ENCODE peak calls at places on chromosomes 12 and 14, in four cellular contexts. I, D, L and X are unnamed samples.

GRCh38 chr12:64796205-64796845 is 28.1 kb upstream of the TBC1D30 start:
- DNase-seq in I (peak), D (peak), L (peak), X (no peak)

GRCh38 chr12:110373025-110373876 is 30.3 kb downstream of the ANAPC7 start:
- DNase-seq in I (no peak), D (no peak), L (no peak), X (no peak)

GRCh38 chr12:42524716-42525115 is 64.8 kb downstream of the PRICKLE1 start:
- DNase-seq in I (no peak), D (no peak), L (no peak), X (no peak)

GRCh38 chr12:123519151-123520001 is 14.1 kb downstream of the RILPL1 start:
- DNase-seq in I (peak), D (peak), L (no peak), X (no peak)

GRCh38 chr14:101047326-101047725 is 143.8 kb upstream of the RTL1 start:
- DNase-seq in I (peak), D (no peak), L (no peak), X (no peak)

GRCh38 chr12:68483592-68484373 is 126.9 kb upstream of the RAP1B start:
- DNase-seq in I (no peak), D (peak), L (no peak), X (no peak)

GRCh38 chr12:71589478-71589881 is 74.2 kb downstream of the ZFC3H1 start:
- DNase-seq in I (no peak), D (no peak), L (no peak), X (no peak)

GRCh38 chr12:58787021-58787760 is 133.1 kb downstream of the LRIG3 start:
- DNase-seq in I (no peak), D (no peak), L (no peak), X (no peak)

GRCh38 chr14:21652209-21652808 is 1.3 kb upstream of the OR4E2 start:
- DNase-seq in I (no peak), D (no peak), L (no peak), X (no peak)

GRCh38 chr14:100211893-100212292 is 27.1 kb upstream of the YY1 start:
- DNase-seq in I (no peak), D (no peak), L (no peak), X (no peak)

GRCh38 chr14:87255046-87255445 is 737.9 kb downstream of the GALC start:
- DNase-seq in I (no peak), D (no peak), L (no peak), X (no peak)

GRCh38 chr14:102363182-102363952 is 626 bp downstream of the TECPR2 start:
- DNase-seq in I (peak), D (peak), L (no peak), X (no peak)

GRCh38 chr14:44180975-44181374 is 326.1 kb downstream of the FSCB start:
- DNase-seq in I (no peak), D (no peak), L (no peak), X (no peak)

GRCh38 chr14:94469261-94469660 is 6.7 kb downstream of the SERPINA9 start:
- DNase-seq in I (no peak), D (no peak), L (no peak), X (no peak)

GRCh38 chr12:80837342-80837978 is 100.3 kb downstream of the LIN7A start:
- DNase-seq in I (no peak), D (peak), L (peak), X (no peak)

GRCh38 chr12:69274861-69275260 is 35.5 kb downstream of the CPSF6 start:
- DNase-seq in I (no peak), D (no peak), L (no peak), X (no peak)

GRCh38 chr12:102551186-102551585 is 70.8 kb upstream of the IGF1 start:
- DNase-seq in I (no peak), D (no peak), L (no peak), X (no peak)

GRCh38 chr12:89098390-89099102 is 253.8 kb downstream of the DUSP6 start:
- DNase-seq in I (no peak), D (no peak), L (peak), X (no peak)

GRCh38 chr12:67415473-67415872 is 146.3 kb downstream of the CAND1 start:
- DNase-seq in I (no peak), D (peak), L (peak), X (no peak)

GRCh38 chr14:22532345-22533056 is 56.5 kb downstream of the DAD1 start:
- DNase-seq in I (no peak), D (no peak), L (no peak), X (no peak)

GRCh38 chr12:3896851-3897351 is 23.7 kb upstream of the PARP11 start:
- DNase-seq in I (no peak), D (no peak), L (no peak), X (no peak)

GRCh38 chr12:19105468-19105867 is 24.1 kb upstream of the PLEKHA5 start:
- DNase-seq in I (no peak), D (no peak), L (no peak), X (no peak)

GRCh38 chr12:8609061-8609570 is 3.5 kb downstream of the AICDA start:
- DNase-seq in I (no peak), D (peak), L (peak), X (no peak)

GRCh38 chr12:119334459-119335170 is at the start of gene CCDC60:
- DNase-seq in I (peak), D (no peak), L (no peak), X (no peak)

GRCh38 chr14:77508249-77508648 is 9.6 kb upstream of the ISM2 start:
- DNase-seq in I (no peak), D (peak), L (no peak), X (no peak)

GRCh38 chr12:127583041-127583440 is 683.9 kb upstream of the TMEM132C start:
- DNase-seq in I (no peak), D (no peak), L (no peak), X (no peak)

GRCh38 chr14:66758031-66758613 is 250.2 kb downstream of the GPHN start:
- DNase-seq in I (no peak), D (no peak), L (no peak), X (no peak)

GRCh38 chr14:64556526-64556925 is 6.8 kb downstream of the PPP1R36 start:
- DNase-seq in I (no peak), D (peak), L (no peak), X (no peak)

GRCh38 chr12:124774054-124774461 is 89.6 kb downstream of the SCARB1 start:
- DNase-seq in I (no peak), D (no peak), L (no peak), X (no peak)

GRCh38 chr12:4506430-4506829 is 32.3 kb upstream of the RAD51AP1 start:
- DNase-seq in I (no peak), D (no peak), L (no peak), X (no peak)

GRCh38 chr14:36655963-36656768 is 5.5 kb upstream of the PAX9 start:
- DNase-seq in I (no peak), D (peak), L (peak), X (no peak)

GRCh38 chr14:83638725-83639124 is 1891.2 kb upstream of the FLRT2 start:
- DNase-seq in I (no peak), D (peak), L (no peak), X (no peak)
- TF ChIP-seq CHD2 in I (no peak), D (no peak), L (no peak), X (no peak)

GRCh38 chr14:31950331-31950730 is 126.8 kb upstream of the ARHGAP5 start:
- DNase-seq in I (no peak), D (no peak), L (no peak), X (no peak)

GRCh38 chr14:31952573-31952972 is 124.5 kb upstream of the ARHGAP5 start:
- DNase-seq in I (no peak), D (no peak), L (no peak), X (no peak)

GRCh38 chr14:31949709-31950108 is 127.4 kb upstream of the ARHGAP5 start:
- DNase-seq in I (no peak), D (peak), L (no peak), X (no peak)

GRCh38 chr14:31951638-31951964 is 125.5 kb upstream of the ARHGAP5 start:
- DNase-seq in I (no peak), D (no peak), L (no peak), X (no peak)

GRCh38 chr14:31950760-31951637 is 126.1 kb upstream of the ARHGAP5 start:
- DNase-seq in I (peak), D (peak), L (peak), X (no peak)
- TF ChIP-seq CHD2 in I (no peak), D (no peak), L (no peak), X (no peak)

DNA sequence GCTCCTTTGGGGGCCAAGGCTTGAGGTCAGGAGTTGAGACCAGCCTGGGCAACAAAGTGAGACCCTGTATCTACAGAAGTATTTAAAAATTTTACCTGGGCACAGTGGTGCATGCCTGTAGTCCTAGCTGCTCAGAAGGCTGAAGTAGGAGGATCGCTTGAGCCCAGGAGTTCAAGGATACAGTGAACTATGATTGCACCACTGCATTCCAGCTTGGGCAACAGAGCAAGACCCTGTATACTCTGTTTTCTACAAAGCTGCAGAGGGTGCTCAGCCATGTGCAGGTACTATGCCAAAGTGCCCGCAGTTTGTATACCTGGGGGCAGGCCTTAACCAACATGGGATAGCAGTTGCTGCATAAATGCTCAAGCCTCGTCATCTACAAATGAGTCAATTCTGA is 26.8 kb upstream of the CDKL1 start:
- DNase-seq in I (no peak), D (no peak), L (no peak), X (no peak)
- TF ChIP-seq CHD2 in I (no peak), D (no peak), L (no peak), X (no peak)

DNA sequence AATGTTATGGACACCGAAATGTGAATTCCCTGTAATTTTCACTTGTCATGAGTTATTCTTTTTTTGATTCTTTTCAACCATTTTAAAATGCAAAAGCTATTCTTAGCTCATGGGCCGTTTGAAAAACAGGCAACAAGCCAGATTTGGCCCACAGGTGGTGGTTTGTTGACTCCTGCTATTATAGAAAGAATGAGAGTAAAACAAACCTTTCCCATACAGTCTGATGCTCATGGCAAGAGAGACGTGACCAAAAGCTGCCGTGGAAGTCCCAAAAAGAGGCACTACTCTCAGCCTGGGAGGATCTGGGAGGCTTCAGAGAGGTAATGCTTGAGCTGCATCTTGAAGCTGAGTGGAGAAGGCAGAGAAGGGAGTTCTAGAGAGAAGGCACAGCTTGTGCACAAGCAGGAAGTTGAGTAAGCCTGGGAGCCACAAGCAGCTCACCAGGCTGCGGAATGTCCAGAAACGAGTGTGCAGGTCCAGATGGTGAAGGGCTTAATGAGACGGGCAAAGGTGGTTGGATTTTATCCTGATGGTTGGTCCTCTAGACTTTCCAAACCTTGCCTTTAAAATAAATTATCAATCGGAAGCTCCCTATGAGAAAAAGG is 9.6 kb downstream of the PLXNC1 start:
- DNase-seq in I (no peak), D (no peak), L (no peak), X (peak)
- TF ChIP-seq CHD2 in I (no peak), D (no peak), L (no peak), X (no peak)

GRCh38 chr12:51907864-51908425 is 641 bp downstream of the ACVRL1 start:
- DNase-seq in I (no peak), D (no peak), L (no peak), X (no peak)
- TF ChIP-seq CHD2 in I (no peak), D (no peak), L (no peak), X (no peak)

GRCh38 chr12:13362260-13362841 is 165.8 kb downstream of the EMP1 start:
- DNase-seq in I (peak), D (peak), L (peak), X (no peak)

GRCh38 chr12:13359636-13360035 is 163.1 kb downstream of the EMP1 start:
- DNase-seq in I (no peak), D (no peak), L (no peak), X (no peak)

GRCh38 chr12:13358391-13358905 is 161.9 kb downstream of the EMP1 start:
- DNase-seq in I (no peak), D (no peak), L (no peak), X (no peak)
- TF ChIP-seq CHD2 in I (no peak), D (no peak), L (no peak), X (no peak)

GRCh38 chr12:30701056-30701455 is 5.4 kb upstream of the IPO8 start:
- DNase-seq in I (no peak), D (no peak), L (no peak), X (no peak)

GRCh38 chr12:30707628-30708342 is 12.1 kb upstream of the IPO8 start:
- DNase-seq in I (no peak), D (no peak), L (no peak), X (no peak)

DNA sequence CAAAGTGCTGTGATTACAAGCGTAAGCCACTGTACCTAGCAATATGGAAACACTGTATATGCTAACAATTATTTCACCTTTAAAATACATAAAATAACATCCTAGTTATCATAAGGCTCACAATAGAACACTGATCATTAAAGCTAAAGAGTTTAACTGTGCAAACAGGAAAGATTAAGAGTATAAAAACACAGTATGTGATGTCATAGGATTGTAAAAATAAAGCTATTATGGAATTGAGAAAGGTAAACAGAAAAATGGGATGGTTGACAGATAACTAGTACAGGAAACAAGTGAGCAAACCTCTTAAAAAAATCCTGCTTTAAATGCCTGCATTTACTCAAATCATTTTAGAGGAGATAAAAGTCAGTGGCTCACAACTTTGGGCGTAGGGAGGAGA is 10.8 kb upstream of the IPO8 start:
- DNase-seq in I (no peak), D (no peak), L (no peak), X (no peak)
- TF ChIP-seq CHD2 in I (no peak), D (no peak), L (no peak), X (no peak)

DNA sequence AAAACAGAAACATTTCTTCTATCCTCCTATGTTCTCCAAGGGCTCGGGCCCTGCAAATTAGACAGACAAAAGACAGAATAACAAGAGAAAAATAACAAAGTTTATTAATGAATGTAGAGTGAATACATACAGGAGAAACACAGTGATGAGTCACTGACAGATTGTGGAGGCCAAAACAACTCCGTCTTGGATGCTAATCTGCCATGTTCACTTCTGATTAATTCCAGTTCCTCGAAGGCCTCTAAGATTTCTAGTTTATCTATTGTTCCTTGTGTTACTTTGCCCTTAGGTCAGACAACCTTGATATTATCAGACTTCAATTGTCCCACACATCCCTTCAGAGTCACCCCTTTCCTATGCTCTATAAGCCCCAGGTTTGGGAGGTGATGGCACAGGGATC is 26.8 kb upstream of the NEDD1 start:
- DNase-seq in I (no peak), D (no peak), L (no peak), X (no peak)
- TF ChIP-seq CHD2 in I (no peak), D (no peak), L (no peak), X (no peak)

DNA sequence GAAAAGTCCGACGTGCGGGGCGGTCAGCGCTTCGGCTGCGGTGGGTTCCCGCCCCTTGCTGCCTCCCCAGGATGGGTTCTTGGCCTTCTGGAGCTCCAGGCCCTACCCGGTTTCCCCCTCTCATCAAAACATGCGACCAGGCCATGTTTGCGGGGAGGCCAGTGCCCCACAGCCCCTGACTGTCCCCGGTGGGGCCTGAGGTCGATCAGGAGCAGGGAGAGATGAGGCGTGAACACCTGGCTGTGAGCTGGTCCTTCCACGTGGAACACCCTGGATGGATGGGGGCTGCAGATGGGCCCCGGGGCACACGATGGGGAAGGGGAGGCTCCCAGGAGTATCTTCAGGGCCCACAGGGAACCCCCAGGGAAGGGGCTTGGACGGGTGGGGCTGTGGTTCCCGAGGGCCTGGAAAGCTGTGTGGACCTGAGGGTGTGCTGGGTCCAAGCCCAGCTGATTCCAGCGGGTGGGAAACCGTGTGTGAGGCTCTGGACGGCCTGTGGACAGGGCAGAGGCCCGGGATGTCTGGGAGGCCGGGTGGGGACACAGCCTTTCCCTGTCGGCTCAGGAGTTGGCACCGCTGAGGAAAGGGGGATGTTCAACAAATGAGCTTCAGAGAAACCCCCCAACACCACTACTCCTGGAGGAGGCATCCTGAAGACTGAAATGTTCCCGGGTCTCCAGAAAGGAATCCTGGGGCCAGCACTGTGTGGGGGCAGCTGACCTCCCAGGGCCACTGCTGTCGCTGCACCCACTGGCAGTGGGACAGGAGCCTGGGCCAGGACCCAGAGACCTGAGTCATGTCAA is 187.0 kb upstream of the C14orf180 start:
- DNase-seq in I (no peak), D (no peak), L (peak), X (no peak)
- TF ChIP-seq CHD2 in I (no peak), D (no peak), L (no peak), X (no peak)